ENCODE peak calls at places on chromosomes 7 and 10, in four cellular contexts. I is HepG2, G is HCT116, U is K562. T is an unnamed sample.

GRCh38 chr7:84455788-84456187 is 261.2 kb upstream of the SEMA3A start:
- DNase-seq in I (no peak), G (no peak), U (no peak), T (peak; percentile 15)

GRCh38 chr10:1369665-1370064 is 313.5 kb downstream of the WDR37 start:
- DNase-seq in I (peak; percentile 81), G (no peak), U (no peak), T (no peak)

GRCh38 chr7:55961994-55962393 is 2.4 kb upstream of the NIPSNAP2 start:
- DNase-seq in I (no peak), G (no peak), U (no peak), T (no peak)

GRCh38 chr7:7051221-7051877 is 131.0 kb upstream of the C1GALT1 start:
- DNase-seq in I (no peak), G (no peak), U (no peak), T (no peak)

GRCh38 chr7:12158334-12159060 is 52.6 kb upstream of the TMEM106B start:
- DNase-seq in I (peak; percentile 3), G (no peak), U (no peak), T (peak; percentile 76)

GRCh38 chr7:4026941-4027340 is 655.2 kb upstream of the FOXK1 start:
- DNase-seq in I (no peak), G (no peak), U (no peak), T (no peak)

GRCh38 chr10:78428579-78428978 is 394.9 kb downstream of the RPS24 start:
- DNase-seq in I (no peak), G (no peak), U (no peak), T (no peak)

GRCh38 chr10:84026821-84027257 is 112.5 kb upstream of the GHITM start:
- DNase-seq in I (peak; percentile 10), G (peak; percentile 7), U (peak; percentile 39), T (peak; percentile 39)

GRCh38 chr7:68730871-68731403 is 867.3 kb upstream of the AUTS2 start:
- DNase-seq in I (peak; percentile 10), G (no peak), U (no peak), T (no peak)

GRCh38 chr10:10092581-10092980 is 925.1 kb upstream of the CELF2 start:
- DNase-seq in I (no peak), G (no peak), U (no peak), T (no peak)

GRCh38 chr7:6375346-6376101 is 72.2 kb downstream of the DAGLB start:
- DNase-seq in I (no peak), G (no peak), U (peak; percentile 43), T (no peak)

GRCh38 chr10:101897633-101898032 is 54.0 kb upstream of the KCNIP2 start:
- DNase-seq in I (no peak), G (no peak), U (no peak), T (no peak)

GRCh38 chr10:693506-693905 is 4.0 kb upstream of the DIP2C start:
- DNase-seq in I (no peak), G (no peak), U (no peak), T (no peak)

GRCh38 chr10:6406220-6407033 is 173.6 kb downstream of the PRKCQ start:
- DNase-seq in I (peak; percentile 8), G (peak; percentile 18), U (peak; percentile 21), T (no peak)

GRCh38 chr10:64658528-64658927 is 1137.3 kb downstream of the REEP3 start:
- DNase-seq in I (no peak), G (no peak), U (no peak), T (no peak)

GRCh38 chr10:79038841-79039201 is 29.9 kb upstream of the ZMIZ1 start:
- DNase-seq in I (no peak), G (no peak), U (peak; percentile 90), T (no peak)

GRCh38 chr10:111998728-111999127 is 184.8 kb downstream of the GPAM start:
- DNase-seq in I (no peak), G (no peak), U (no peak), T (no peak)

GRCh38 chr10:106436123-106436740 is 728.3 kb downstream of the SORCS1 start:
- DNase-seq in I (no peak), G (no peak), U (no peak), T (no peak)

GRCh38 chr10:84308481-84309304 is 19.7 kb upstream of the CCSER2 start:
- DNase-seq in I (no peak), G (no peak), U (peak; percentile 29), T (no peak)

GRCh38 chr10:77152256-77152655 is 485.4 kb downstream of the KCNMA1 start:
- DNase-seq in I (no peak), G (no peak), U (no peak), T (no peak)

GRCh38 chr10:69845574-69846251 is 44.0 kb downstream of the COL13A1 start:
- DNase-seq in I (no peak), G (no peak), U (no peak), T (no peak)

GRCh38 chr7:117129538-117129955 is 176.2 kb downstream of the ST7 start:
- DNase-seq in I (no peak), G (no peak), U (no peak), T (no peak)

GRCh38 chr10:122953827-122954730 is at the start of gene C10orf88:
- DNase-seq in I (peak; percentile 96), G (peak; percentile 99), U (peak; percentile 96), T (peak; percentile 97)

GRCh38 chr10:100986623-100986951 is 710 bp downstream of the MRPL43 start:
- DNase-seq in I (no peak), G (no peak), U (no peak), T (no peak)

GRCh38 chr10:11746883-11747539 is 4.8 kb downstream of the ECHDC3 start:
- DNase-seq in I (no peak), G (no peak), U (no peak), T (no peak)

GRCh38 chr7:33129806-33130153 is 416 bp downstream of the BBS9 start:
- DNase-seq in I (no peak), G (no peak), U (no peak), T (no peak)

DNA sequence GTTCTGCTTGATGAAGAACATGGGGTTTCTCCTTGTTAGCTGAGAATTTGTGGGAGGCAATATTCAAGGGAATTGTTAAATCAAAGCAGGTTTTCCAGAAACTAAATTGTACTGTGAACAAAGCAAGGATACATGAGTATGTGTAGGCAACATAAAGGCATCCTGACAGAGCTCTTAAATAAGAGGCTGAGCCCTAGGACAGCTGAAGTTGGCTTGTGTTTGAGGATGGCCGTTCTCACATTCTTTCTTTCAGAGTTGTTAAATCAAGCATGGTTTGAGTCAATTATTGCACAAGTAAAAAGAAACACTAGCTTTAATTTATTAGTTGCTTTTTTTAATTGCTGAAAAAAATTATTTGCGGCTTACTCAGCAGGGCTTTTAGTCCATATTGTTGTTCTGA is 350.1 kb downstream of the PLXDC2 start:
- DNase-seq in I (no peak), G (no peak), U (no peak), T (no peak)
- TF ChIP-seq TCF7L2 in I (no peak), G (no peak), U (no peak), T (no peak)

GRCh38 chr7:118368958-118369357 is 144.5 kb downstream of the ANKRD7 start:
- DNase-seq in I (no peak), G (no peak), U (no peak), T (no peak)

GRCh38 chr7:118369987-118370386 is 145.5 kb downstream of the ANKRD7 start:
- DNase-seq in I (no peak), G (no peak), U (peak; percentile 9), T (no peak)

DNA sequence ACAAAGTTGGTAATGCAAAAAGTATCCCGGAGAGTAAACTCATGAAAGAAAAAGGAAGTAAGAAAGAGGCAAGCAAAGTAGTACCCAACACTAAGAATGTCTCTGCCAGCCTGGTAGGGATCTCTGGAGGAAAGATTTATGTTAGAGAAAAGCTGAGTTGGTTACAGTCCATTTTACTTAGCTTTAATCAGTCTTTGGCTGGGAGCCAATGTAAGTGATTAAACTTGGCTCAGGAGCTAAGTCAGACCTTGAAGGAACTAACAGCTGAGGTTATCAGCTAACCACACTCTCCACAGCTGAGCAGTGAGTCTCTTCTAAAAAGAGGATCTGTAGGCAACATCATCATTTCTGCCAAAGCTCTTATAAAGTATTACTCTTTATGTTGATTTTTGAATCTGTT is 148.0 kb downstream of the ANKRD7 start:
- DNase-seq in I (no peak), G (no peak), U (peak; percentile 66), T (no peak)
- TF ChIP-seq TCF7L2 in I (no peak), G (no peak), U (no peak), T (no peak)

DNA sequence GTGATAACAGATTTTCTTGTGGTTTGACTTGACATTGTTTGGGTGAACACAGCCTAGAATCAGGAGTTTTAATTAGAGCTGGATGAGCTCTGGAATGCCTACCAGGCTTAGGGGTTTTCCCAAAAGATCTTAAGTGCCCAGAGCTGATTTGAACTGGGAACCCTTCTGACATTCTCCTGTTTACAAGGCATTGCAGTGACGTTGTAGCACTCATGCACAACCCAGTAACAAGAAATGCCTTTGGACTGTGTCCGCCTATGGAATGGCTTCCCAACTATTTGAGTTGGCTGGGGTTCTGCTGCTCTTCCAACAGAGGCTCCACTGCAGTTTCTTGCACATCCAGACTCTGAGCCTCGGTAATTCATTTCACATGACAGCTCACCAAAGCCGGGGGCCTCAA is 76.7 kb upstream of the MKX start:
- DNase-seq in I (no peak), G (no peak), U (no peak), T (no peak)
- TF ChIP-seq TCF7L2 in I (no peak), G (no peak), U (no peak), T (no peak)

DNA sequence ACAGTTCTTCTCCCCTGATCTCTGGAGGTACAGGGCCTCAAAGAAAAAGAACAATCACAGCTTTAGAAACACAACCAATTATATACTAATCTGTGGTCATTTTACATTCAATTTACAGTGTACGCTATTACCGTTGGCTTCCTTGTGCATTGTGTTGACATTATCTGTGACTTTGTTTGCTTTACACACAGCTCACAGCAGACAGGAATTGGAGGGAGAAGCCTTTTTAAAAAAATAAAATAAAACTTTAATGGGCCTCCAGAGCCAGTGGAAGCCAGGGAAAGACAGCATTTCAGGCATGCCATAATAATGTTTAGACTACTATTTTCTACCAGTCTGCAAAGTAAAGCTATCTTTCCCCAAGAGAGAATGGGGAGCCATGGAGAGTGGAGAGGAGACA is 179.0 kb upstream of the ADO start:
- DNase-seq in I (no peak), G (no peak), U (no peak), T (no peak)
- TF ChIP-seq TCF7L2 in I (no peak), G (no peak), U (no peak), T (no peak)

DNA sequence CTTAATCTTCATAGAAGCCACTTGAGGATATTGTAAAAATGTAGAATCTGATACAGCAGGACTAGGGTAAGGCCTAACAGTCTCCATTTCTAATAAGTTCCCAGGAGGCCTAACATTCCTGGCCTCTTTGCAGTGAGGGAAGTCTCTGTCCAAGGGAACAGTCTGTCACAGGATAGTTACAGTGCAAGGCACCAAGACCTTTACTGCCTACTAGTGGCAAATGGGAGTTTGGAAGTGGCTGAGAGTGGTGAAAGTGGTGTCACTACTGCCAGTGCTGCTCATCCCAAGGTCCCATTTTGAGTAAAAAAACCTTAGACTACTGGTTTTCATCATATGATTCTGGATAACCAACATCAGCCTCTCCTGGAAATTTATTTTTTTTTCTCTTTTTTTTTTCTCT is 619.5 kb upstream of the SEMA3D start:
- DNase-seq in I (peak; percentile 2), G (no peak), U (no peak), T (no peak)
- TF ChIP-seq TCF7L2 in I (no peak), G (no peak), U (no peak), T (no peak)

GRCh38 chr10:34505338-34505737 is 309.8 kb downstream of the PARD3 start:
- DNase-seq in I (no peak), G (no peak), U (no peak), T (no peak)
- TF ChIP-seq TCF7L2 in I (no peak), G (peak; percentile 29), U (no peak), T (no peak)

GRCh38 chr10:68208424-68209042 is 23.4 kb downstream of the ATOH7 start:
- DNase-seq in I (peak; percentile 72), G (peak; percentile 81), U (peak; percentile 62), T (no peak)
- TF ChIP-seq TCF7L2 in I (no peak), G (no peak), U (no peak), T (no peak)

GRCh38 chr10:97714401-97715258 is 1.1 kb downstream of the MARVELD1 start:
- DNase-seq in I (no peak), G (no peak), U (peak; percentile 35), T (no peak)
- TF ChIP-seq TCF7L2 in I (no peak), G (no peak), U (no peak), T (no peak)

GRCh38 chr10:3829193-3830050 is 44.4 kb upstream of the KLF6 start:
- DNase-seq in I (no peak), G (no peak), U (no peak), T (no peak)
- TF ChIP-seq TCF7L2 in I (no peak), G (no peak), U (no peak), T (no peak)